ENCODE peak calls at places on chromosome 19, in five cellular contexts. One of them, this sample, is unnamed.

GRCh38 chr19:56156768-56157167 is 15.7 kb downstream of the ZNF444 start:
- DNase-seq in astrocyte of the cerebellum: no peak
- DNase-seq in heart right ventricle: peak
- DNase-seq in esophagus muscularis mucosa: no peak
- DNase-seq in thoracic aorta: no peak
- DNase-seq in this sample: no peak

GRCh38 chr19:40284501-40285352 is at the start of gene AKT2:
- DNase-seq in astrocyte of the cerebellum: no peak
- DNase-seq in heart right ventricle: peak
- DNase-seq in esophagus muscularis mucosa: no peak
- DNase-seq in thoracic aorta: no peak
- DNase-seq in this sample: no peak

GRCh38 chr19:40411125-40411842 is 1.9 kb downstream of the PRX start:
- DNase-seq in astrocyte of the cerebellum: no peak
- DNase-seq in heart right ventricle: peak
- DNase-seq in esophagus muscularis mucosa: no peak
- DNase-seq in thoracic aorta: no peak
- DNase-seq in this sample: no peak

GRCh38 chr19:16531380-16531669 is 10.9 kb downstream of the CHERP start:
- DNase-seq in astrocyte of the cerebellum: no peak
- DNase-seq in heart right ventricle: no peak
- DNase-seq in esophagus muscularis mucosa: no peak
- DNase-seq in thoracic aorta: no peak
- DNase-seq in this sample: no peak

GRCh38 chr19:1470864-1471513 is 8.0 kb downstream of the C19orf25 start:
- DNase-seq in astrocyte of the cerebellum: no peak
- DNase-seq in heart right ventricle: no peak
- DNase-seq in esophagus muscularis mucosa: no peak
- DNase-seq in thoracic aorta: no peak
- DNase-seq in this sample: no peak

GRCh38 chr19:21638776-21639175 is 128.6 kb downstream of the ZNF100 start:
- DNase-seq in astrocyte of the cerebellum: no peak
- DNase-seq in heart right ventricle: no peak
- DNase-seq in esophagus muscularis mucosa: no peak
- DNase-seq in thoracic aorta: no peak
- DNase-seq in this sample: no peak

GRCh38 chr19:40932008-40932959 is 50.3 kb upstream of the CYP2A7 start:
- DNase-seq in astrocyte of the cerebellum: no peak
- DNase-seq in heart right ventricle: no peak
- DNase-seq in esophagus muscularis mucosa: no peak
- DNase-seq in thoracic aorta: no peak
- DNase-seq in this sample: no peak

GRCh38 chr19:54207908-54208783 is 7.5 kb downstream of the RPS9 start:
- DNase-seq in astrocyte of the cerebellum: peak
- DNase-seq in heart right ventricle: peak
- DNase-seq in esophagus muscularis mucosa: peak
- DNase-seq in thoracic aorta: no peak
- DNase-seq in this sample: peak

GRCh38 chr19:46610413-46610775 is 9.3 kb downstream of the CALM3 start:
- DNase-seq in astrocyte of the cerebellum: no peak
- DNase-seq in heart right ventricle: no peak
- DNase-seq in esophagus muscularis mucosa: no peak
- DNase-seq in thoracic aorta: no peak
- DNase-seq in this sample: no peak

GRCh38 chr19:2110822-2111221 is 14.1 kb downstream of the IZUMO4 start:
- DNase-seq in astrocyte of the cerebellum: no peak
- DNase-seq in heart right ventricle: no peak
- DNase-seq in esophagus muscularis mucosa: no peak
- DNase-seq in thoracic aorta: no peak
- DNase-seq in this sample: no peak

GRCh38 chr19:54164369-54165068 is 5.0 kb upstream of the LENG1 start:
- DNase-seq in astrocyte of the cerebellum: no peak
- DNase-seq in heart right ventricle: peak
- DNase-seq in esophagus muscularis mucosa: no peak
- DNase-seq in thoracic aorta: no peak
- DNase-seq in this sample: no peak

GRCh38 chr19:5447700-5448311 is 7.4 kb upstream of the ZNRF4 start:
- DNase-seq in astrocyte of the cerebellum: no peak
- DNase-seq in heart right ventricle: no peak
- DNase-seq in esophagus muscularis mucosa: no peak
- DNase-seq in thoracic aorta: no peak
- DNase-seq in this sample: no peak

GRCh38 chr19:2355168-2356035 is 4.7 kb upstream of the TMPRSS9 start:
- DNase-seq in astrocyte of the cerebellum: no peak
- DNase-seq in heart right ventricle: no peak
- DNase-seq in esophagus muscularis mucosa: no peak
- DNase-seq in thoracic aorta: no peak
- DNase-seq in this sample: no peak

GRCh38 chr19:55585658-55586339 is 5.2 kb upstream of the ZNF579 start:
- DNase-seq in astrocyte of the cerebellum: peak
- DNase-seq in heart right ventricle: peak
- DNase-seq in esophagus muscularis mucosa: no peak
- DNase-seq in thoracic aorta: no peak
- DNase-seq in this sample: peak

GRCh38 chr19:49210108-49210900 is 52.7 kb downstream of the TRPM4 start:
- DNase-seq in astrocyte of the cerebellum: no peak
- DNase-seq in heart right ventricle: no peak
- DNase-seq in esophagus muscularis mucosa: no peak
- DNase-seq in thoracic aorta: no peak
- DNase-seq in this sample: no peak

GRCh38 chr19:11458236-11458900 is 22.5 kb downstream of the ELAVL3 start:
- DNase-seq in astrocyte of the cerebellum: no peak
- DNase-seq in heart right ventricle: no peak
- DNase-seq in esophagus muscularis mucosa: no peak
- DNase-seq in thoracic aorta: no peak
- DNase-seq in this sample: no peak

GRCh38 chr19:35115538-35115951 is at the start of gene FXYD3:
- DNase-seq in astrocyte of the cerebellum: no peak
- DNase-seq in heart right ventricle: no peak
- DNase-seq in esophagus muscularis mucosa: no peak
- DNase-seq in thoracic aorta: no peak
- DNase-seq in this sample: no peak
- H3K4me3 ChIP-seq in astrocyte of the cerebellum: peak
- H3K4me3 ChIP-seq in heart right ventricle: peak
- H3K4me3 ChIP-seq in esophagus muscularis mucosa: peak
- H3K4me3 ChIP-seq in thoracic aorta: peak
- H3K4me3 ChIP-seq in this sample: peak

DNA sequence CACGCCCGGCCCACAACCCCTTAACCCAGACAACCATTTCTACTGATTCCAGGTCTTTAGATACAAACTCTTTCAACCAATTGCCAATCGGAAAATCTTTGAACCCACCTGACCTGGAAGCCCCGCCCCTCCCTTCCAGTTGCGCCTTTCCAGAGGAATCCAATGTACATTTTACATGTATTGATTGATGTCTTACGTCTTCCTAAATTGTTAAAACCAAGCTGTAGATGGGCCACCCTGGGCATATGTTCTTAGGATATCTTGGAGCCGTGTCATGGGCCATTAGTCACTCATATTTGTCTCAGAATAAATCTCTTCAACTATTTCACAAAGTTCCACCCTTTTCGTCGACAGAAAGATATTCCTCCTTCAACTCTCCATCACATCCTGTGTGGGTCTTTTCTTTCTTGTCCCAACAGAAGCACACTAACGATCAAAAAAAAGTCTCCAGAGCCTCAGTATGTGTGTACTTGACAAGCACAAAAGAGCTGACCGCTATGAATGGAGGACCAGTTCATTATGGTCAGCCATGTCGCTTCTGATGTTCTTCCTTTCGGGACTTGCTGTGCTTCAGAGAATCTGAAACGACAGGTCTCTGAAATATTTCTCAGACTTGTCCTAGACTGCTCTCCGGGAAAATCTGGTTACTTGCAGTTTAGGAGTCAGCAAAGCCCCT is 601 bp upstream of the ZNF749 start:
- DNase-seq in astrocyte of the cerebellum: no peak
- DNase-seq in heart right ventricle: no peak
- DNase-seq in esophagus muscularis mucosa: no peak
- DNase-seq in thoracic aorta: no peak
- DNase-seq in this sample: no peak
- H3K4me3 ChIP-seq in astrocyte of the cerebellum: peak
- H3K4me3 ChIP-seq in heart right ventricle: peak
- H3K4me3 ChIP-seq in esophagus muscularis mucosa: peak
- H3K4me3 ChIP-seq in thoracic aorta: peak
- H3K4me3 ChIP-seq in this sample: peak

GRCh38 chr19:58154679-58155648 is 4.4 kb upstream of the ZNF329 start:
- DNase-seq in astrocyte of the cerebellum: peak
- DNase-seq in heart right ventricle: peak
- DNase-seq in esophagus muscularis mucosa: peak
- DNase-seq in thoracic aorta: peak
- DNase-seq in this sample: peak

GRCh38 chr19:58153386-58153785 is 2.8 kb upstream of the ZNF329 start:
- DNase-seq in astrocyte of the cerebellum: no peak
- DNase-seq in heart right ventricle: no peak
- DNase-seq in esophagus muscularis mucosa: no peak
- DNase-seq in thoracic aorta: no peak
- DNase-seq in this sample: no peak

GRCh38 chr19:58157045-58157728 is 6.6 kb upstream of the ZNF329 start:
- DNase-seq in astrocyte of the cerebellum: no peak
- DNase-seq in heart right ventricle: no peak
- DNase-seq in esophagus muscularis mucosa: no peak
- DNase-seq in thoracic aorta: no peak
- DNase-seq in this sample: no peak

GRCh38 chr19:58150328-58150921 is at the start of gene ZNF329:
- DNase-seq in astrocyte of the cerebellum: peak
- DNase-seq in heart right ventricle: peak
- DNase-seq in esophagus muscularis mucosa: peak
- DNase-seq in thoracic aorta: peak
- DNase-seq in this sample: peak

GRCh38 chr19:58154287-58154678 is 3.7 kb upstream of the ZNF329 start:
- DNase-seq in astrocyte of the cerebellum: no peak
- DNase-seq in heart right ventricle: peak
- DNase-seq in esophagus muscularis mucosa: no peak
- DNase-seq in thoracic aorta: no peak
- DNase-seq in this sample: no peak
- H3K4me3 ChIP-seq in astrocyte of the cerebellum: peak
- H3K4me3 ChIP-seq in heart right ventricle: peak
- H3K4me3 ChIP-seq in esophagus muscularis mucosa: peak
- H3K4me3 ChIP-seq in thoracic aorta: peak
- H3K4me3 ChIP-seq in this sample: peak

DNA sequence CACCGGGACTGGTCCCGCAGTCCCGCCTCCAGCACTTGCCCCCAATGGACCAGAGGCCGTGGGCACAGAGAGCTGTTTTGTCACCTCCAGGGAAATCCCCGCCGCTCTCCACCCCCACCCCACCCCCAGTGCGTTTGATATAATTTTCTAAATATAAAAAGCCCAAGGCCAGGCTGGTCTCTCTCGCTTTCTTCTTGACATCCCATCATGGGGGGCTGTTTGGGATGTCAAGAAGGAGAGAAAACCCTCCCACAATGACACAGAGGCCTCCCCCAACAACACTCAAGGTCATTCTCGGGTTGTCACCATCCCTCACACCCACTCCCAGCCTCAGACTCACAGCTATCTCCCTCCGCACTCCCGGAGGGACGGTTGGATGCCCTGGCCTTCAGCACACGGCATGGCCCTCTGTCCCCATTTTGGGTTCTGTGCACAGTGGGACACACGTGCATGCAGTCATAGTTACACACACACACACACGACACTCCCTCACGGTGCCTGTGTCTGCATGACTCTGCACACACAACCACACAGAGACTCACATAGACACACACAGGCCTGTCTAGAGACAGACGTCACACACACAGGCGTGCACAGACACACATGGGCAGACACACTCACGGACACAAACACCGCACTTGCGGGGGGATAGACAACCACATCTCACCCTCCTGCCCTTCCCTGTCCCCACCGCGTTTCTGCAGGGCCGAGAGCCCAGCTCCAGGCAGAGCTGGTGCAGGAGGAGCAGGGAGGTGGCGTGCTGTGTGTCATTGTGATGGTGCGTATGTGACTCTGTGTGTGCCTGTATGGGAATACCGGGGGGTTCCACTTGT is 4.8 kb upstream of the NFIC start:
- DNase-seq in astrocyte of the cerebellum: no peak
- DNase-seq in heart right ventricle: no peak
- DNase-seq in esophagus muscularis mucosa: no peak
- DNase-seq in thoracic aorta: no peak
- DNase-seq in this sample: no peak
- H3K4me3 ChIP-seq in astrocyte of the cerebellum: peak
- H3K4me3 ChIP-seq in heart right ventricle: peak
- H3K4me3 ChIP-seq in esophagus muscularis mucosa: peak
- H3K4me3 ChIP-seq in thoracic aorta: peak
- H3K4me3 ChIP-seq in this sample: peak

This sample was measured in skeletal muscle cell.